ENCODE peak calls at places on chromosome 15, in seven cellular contexts. I is heart right ventricle, T is upper lobe of right lung, Q is fibroblast of lung, D is PC-3, E is body of pancreas, W is RWPE1. S is an unnamed sample.

GRCh38 chr15:65583701-65584100 is 27.2 kb downstream of the INTS14 start:
- DNase-seq in Q (peak; percentile 29), I (no peak), W (no peak), E (no peak), D (no peak), T (no peak), S (peak; percentile 17)

GRCh38 chr15:77034620-77035467 is 36.1 kb downstream of the TSPAN3 start:
- DNase-seq in T (peak; percentile 74), E (peak; percentile 7), D (peak; percentile 48), I (peak; percentile 42), W (no peak), Q (no peak), S (peak; percentile 55)

GRCh38 chr15:63906266-63906584 is 72.5 kb upstream of the HERC1 start:
- DNase-seq in D (no peak), I (no peak), E (no peak), Q (no peak), T (no peak), W (no peak), S (no peak)

GRCh38 chr15:41493902-41494189 is 172 bp downstream of the ITPKA start:
- DNase-seq in W (no peak), I (no peak), Q (no peak), T (no peak), E (no peak), D (no peak), S (no peak)

GRCh38 chr15:39685999-39686613 is 96.5 kb downstream of the FSIP1 start:
- DNase-seq in T (no peak), Q (peak; percentile 76), D (peak; percentile 70), W (peak; percentile 46), E (peak; percentile 48), I (no peak), S (peak; percentile 53)

GRCh38 chr15:70253461-70254156 is 155.9 kb upstream of the TLE3 start:
- DNase-seq in E (no peak), D (no peak), W (no peak), I (no peak), T (no peak), Q (no peak), S (no peak)

GRCh38 chr15:25670025-25670554 is 193.0 kb downstream of the ATP10A start:
- DNase-seq in T (peak; percentile 68), I (peak; percentile 68), D (no peak), W (no peak), E (peak; percentile 39), Q (peak; percentile 53), S (peak; percentile 58)

GRCh38 chr15:64640146-64640868 is 135.1 kb downstream of the RBPMS2 start:
- DNase-seq in I (no peak), Q (peak; percentile 41), W (no peak), E (no peak), T (no peak), D (no peak), S (no peak)

GRCh38 chr15:48096813-48097212 is 24.0 kb upstream of the SLC24A5 start:
- DNase-seq in E (no peak), D (peak; percentile 54), W (peak; percentile 73), I (no peak), T (no peak), Q (peak; percentile 73), S (no peak)

GRCh38 chr15:88066758-88067157 is 189.8 kb downstream of the NTRK3 start:
- DNase-seq in D (no peak), T (no peak), I (no peak), E (no peak), W (no peak), Q (no peak), S (no peak)

GRCh38 chr15:25470230-25470629 is 31.4 kb upstream of the UBE3A start:
- DNase-seq in Q (no peak), W (no peak), I (no peak), D (no peak), E (no peak), T (no peak), S (no peak)

GRCh38 chr15:78322243-78322642 is 17.9 kb upstream of the CRABP1 start:
- DNase-seq in W (no peak), E (no peak), D (peak; percentile 68), Q (no peak), T (peak; percentile 54), I (no peak), S (no peak)

GRCh38 chr15:38254065-38254883 is 1.6 kb downstream of the SPRED1 start:
- DNase-seq in Q (peak; percentile 65), T (no peak), D (peak; percentile 67), W (peak; percentile 82), I (no peak), E (peak; percentile 62), S (peak; percentile 11)

GRCh38 chr15:62547584-62547983 is 382.5 kb upstream of the C2CD4B start:
- DNase-seq in D (no peak), Q (no peak), T (no peak), I (no peak), W (no peak), E (no peak), S (no peak)

GRCh38 chr15:28984421-28985375 is 98.9 kb downstream of the APBA2 start:
- DNase-seq in D (no peak), T (no peak), Q (peak; percentile 71), W (no peak), E (no peak), I (no peak), S (peak; percentile 50)

DNA sequence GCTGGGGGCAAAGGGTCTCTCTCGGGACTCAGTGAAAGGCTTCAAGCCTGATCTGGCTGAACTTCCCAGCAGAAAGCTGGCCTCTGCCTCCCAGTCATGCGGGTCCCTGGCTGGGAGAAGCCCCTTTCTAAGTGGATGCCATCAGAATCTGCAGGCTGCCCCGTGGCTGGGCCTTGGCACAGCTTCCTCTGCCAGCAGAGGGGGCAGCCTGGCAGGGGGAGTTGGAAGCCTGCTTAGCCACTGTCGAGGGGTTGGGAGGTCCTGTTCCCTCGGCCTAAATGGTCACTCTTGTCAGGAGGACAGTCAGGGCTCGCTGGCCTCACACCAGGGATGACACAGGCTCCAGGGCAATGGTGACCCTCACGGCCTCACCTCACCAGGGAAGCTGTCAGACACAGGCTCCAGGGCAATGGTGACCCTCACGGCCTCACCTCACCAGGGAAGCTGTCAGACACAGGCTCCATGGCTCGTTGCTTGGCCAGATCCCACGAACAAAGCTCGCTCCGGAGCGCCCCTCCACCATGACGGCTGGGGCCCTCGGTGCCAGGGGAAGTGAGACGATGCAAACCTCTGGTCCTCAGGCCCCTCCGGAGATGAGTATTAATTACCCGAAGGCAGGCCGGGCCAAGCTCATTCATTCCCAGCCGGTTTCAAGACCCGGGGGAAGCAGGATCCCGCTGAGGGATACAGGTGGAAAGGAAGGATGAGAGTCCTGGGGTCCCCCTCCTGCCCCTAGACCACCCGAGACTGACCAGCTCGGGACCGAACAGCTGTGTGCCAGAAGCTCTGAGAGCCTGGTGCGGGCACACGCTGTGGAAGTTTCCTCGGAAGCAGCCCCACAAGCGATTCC is 151.0 kb downstream of the CHSY1 start:
- DNase-seq in I (no peak), W (no peak), D (no peak), E (no peak), Q (no peak), T (no peak), S (no peak)
- TF ChIP-seq CTCF in I (no peak), W (no peak), D (no peak), E (no peak), Q (no peak), T (no peak), S (no peak)

DNA sequence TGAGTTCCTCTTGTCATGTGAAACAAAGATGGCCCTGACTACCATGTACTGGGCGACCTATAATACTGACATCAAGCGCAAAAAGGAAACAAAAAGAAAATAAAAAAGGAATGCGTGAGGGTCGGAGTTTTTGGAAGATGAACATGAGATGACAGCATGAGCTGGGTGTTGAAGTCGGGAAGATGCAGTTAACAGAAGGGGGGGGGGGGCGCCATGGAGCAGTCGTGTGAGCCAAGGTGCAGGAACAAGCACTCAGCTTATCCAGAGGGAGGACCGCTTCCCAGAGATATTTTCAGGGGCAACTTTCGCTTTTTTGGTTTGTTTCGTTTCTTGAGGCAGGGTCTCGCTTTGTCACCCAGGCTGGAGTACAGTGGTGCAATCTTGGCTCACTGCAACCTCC is 110.2 kb downstream of the RORA start:
- DNase-seq in T (no peak), I (no peak), E (no peak), W (no peak), D (no peak), Q (no peak), S (no peak)
- TF ChIP-seq CTCF in T (no peak), I (peak; percentile 10), E (no peak), W (no peak), D (peak; percentile 32), Q (peak; percentile 33), S (no peak)

DNA sequence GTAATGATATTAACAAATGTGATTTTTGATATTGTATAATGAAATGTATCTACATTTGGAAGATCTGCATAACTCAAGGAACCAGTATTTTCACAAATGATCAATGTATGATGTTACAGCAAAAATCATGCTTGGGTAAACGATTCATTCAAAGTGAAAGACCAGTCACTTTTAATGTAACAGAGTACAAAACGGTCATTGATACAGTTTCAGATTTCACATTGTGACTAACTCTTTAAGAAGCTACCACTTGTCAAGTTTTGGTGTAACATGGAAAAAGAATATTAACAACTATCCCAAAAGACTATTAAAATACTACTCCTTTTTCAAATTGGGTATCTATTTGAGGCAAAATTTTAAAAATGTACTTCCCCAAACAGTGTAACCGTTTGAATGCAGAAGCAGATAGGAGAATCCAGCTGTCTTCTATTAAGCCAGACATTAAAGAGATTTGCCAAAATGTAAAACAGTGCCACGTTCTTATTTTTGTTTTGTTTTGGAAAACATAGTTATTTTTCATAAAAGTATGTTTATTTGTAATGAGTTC is 31.7 kb downstream of the AKAP13 start:
- DNase-seq in W (no peak), E (no peak), I (no peak), D (peak; percentile 81), Q (peak; percentile 62), T (no peak), S (no peak)
- TF ChIP-seq CTCF in W (no peak), E (no peak), I (no peak), D (no peak), Q (no peak), T (no peak), S (no peak)

GRCh38 chr15:92941668-92942067 is 41.5 kb downstream of the CHD2 start:
- DNase-seq in E (no peak), I (no peak), W (no peak), Q (no peak), T (no peak), D (no peak), S (no peak)

GRCh38 chr15:92938387-92938786 is 38.3 kb downstream of the CHD2 start:
- DNase-seq in E (no peak), T (no peak), Q (no peak), D (no peak), W (no peak), I (no peak), S (no peak)

GRCh38 chr15:92943581-92943980 is 43.5 kb downstream of the CHD2 start:
- DNase-seq in D (no peak), E (no peak), Q (no peak), T (no peak), W (no peak), I (no peak), S (no peak)

GRCh38 chr15:92944946-92945521 is 44.9 kb downstream of the CHD2 start:
- DNase-seq in E (no peak), Q (no peak), T (no peak), D (no peak), I (no peak), W (no peak), S (no peak)

DNA sequence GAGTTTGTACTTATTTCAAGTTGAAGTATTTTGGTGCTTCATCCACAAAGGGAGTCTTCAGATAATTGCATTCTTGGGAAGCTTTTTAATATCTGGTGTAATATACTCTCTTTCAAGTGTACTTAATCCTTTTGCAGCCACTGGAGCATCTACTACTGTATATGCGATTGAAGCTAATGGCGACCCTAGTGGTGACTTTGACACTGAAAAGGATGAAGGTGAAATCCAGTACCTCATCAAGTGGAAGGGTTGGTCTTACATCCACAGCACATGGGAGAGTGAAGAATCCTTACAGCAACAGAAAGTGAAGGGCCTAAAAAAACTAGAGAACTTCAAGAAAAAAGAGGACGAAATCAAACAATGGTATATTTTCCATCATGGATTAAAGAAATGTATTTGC is 42.6 kb downstream of the CHD2 start:
- DNase-seq in D (no peak), I (no peak), E (no peak), Q (no peak), T (no peak), W (no peak), S (no peak)
- TF ChIP-seq CTCF in D (peak; percentile 15), I (no peak), E (no peak), Q (no peak), T (no peak), W (no peak), S (no peak)

S was measured in nephron progenitor cell.